ENCODE peak calls at places on chromosome 20, in eight cellular contexts. N is lower lobe of right lung, M is B cell, W is cardiac fibroblast, I is HepG2, P is transverse colon, T is IMR-90, H is upper lobe of right lung. L is an unnamed sample.
A peak's percentile ranks its signal among the peaks of the same experiment; 100 is the strongest.

GRCh38 chr20:33653218-33653899 is 8.8 kb upstream of the C20orf144 start:
- DNase-seq in P (peak; percentile 64), T (peak; percentile 66), W (peak; percentile 75), M (peak; percentile 62), N (no peak), H (peak; percentile 67), I (peak; percentile 75), L (peak; percentile 84)

GRCh38 chr20:63884506-63885263 is 10.2 kb upstream of the DNAJC5 start:
- DNase-seq in N (no peak), I (no peak), H (no peak), T (no peak), W (no peak), P (no peak), M (no peak), L (no peak)

GRCh38 chr20:25308671-25309394 is 60.9 kb downstream of the PYGB start:
- DNase-seq in I (peak; percentile 28), W (peak; percentile 85), N (peak; percentile 49), H (peak; percentile 61), P (no peak), M (no peak), T (peak; percentile 82), L (no peak)

GRCh38 chr20:44068780-44069191 is 118.2 kb downstream of the JPH2 start:
- DNase-seq in M (no peak), N (no peak), P (no peak), W (no peak), H (peak; percentile 65), I (no peak), T (no peak), L (no peak)

GRCh38 chr20:49901588-49901987 is 13.7 kb downstream of the SPATA2 start:
- DNase-seq in M (no peak), W (no peak), I (no peak), N (no peak), P (peak; percentile 7), T (no peak), H (no peak), L (no peak)

GRCh38 chr20:44648579-44648978 is 2.9 kb downstream of the ADA start:
- DNase-seq in N (no peak), H (no peak), M (no peak), I (peak; percentile 35), T (no peak), W (no peak), P (no peak), L (no peak)

GRCh38 chr20:46111028-46111835 is 6.9 kb upstream of the CD40 start:
- DNase-seq in N (peak; percentile 59), T (no peak), W (no peak), P (peak; percentile 36), I (no peak), M (peak; percentile 72), H (no peak), L (no peak)

GRCh38 chr20:50645253-50646068 is 45.9 kb downstream of the RIPOR3 start:
- DNase-seq in N (peak; percentile 59), I (peak; percentile 100), P (peak; percentile 71), W (peak; percentile 99), T (peak; percentile 100), H (peak; percentile 76), M (no peak), L (peak; percentile 98)

GRCh38 chr20:46049815-46050214 is 20.8 kb downstream of the SLC12A5 start:
- DNase-seq in M (no peak), W (no peak), H (no peak), P (no peak), I (no peak), N (no peak), T (no peak), L (no peak)

DNA sequence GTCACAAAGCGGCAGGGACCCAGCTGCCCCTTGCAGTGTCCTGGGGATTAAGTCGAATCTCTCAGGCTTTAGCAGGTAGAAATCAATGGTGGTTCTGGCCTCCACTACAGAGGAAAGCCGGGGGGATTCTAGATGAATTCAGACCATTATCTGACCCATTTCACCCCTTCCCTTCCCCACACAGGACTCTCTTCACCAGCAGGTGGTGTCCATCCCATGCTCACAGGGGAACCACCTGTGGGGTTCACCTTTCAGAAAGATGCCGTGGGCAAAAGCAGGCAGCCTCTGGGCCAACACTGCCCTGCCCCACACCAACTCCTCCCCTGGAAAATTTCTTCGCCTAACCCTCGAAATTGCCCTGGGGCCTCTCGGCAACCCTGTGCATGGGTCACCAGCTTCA is 123.8 kb upstream of the GGTLC1 start:
- DNase-seq in W (no peak), M (no peak), H (no peak), P (no peak), T (no peak), I (no peak), N (no peak), L (no peak)
- TF ChIP-seq CTCF in W (no peak), M (no peak), H (no peak), P (no peak), T (no peak), I (no peak), N (no peak), L (no peak)

GRCh38 chr20:36712775-36713174 is 33.1 kb downstream of the NDRG3 start:
- DNase-seq in N (no peak), M (no peak), P (no peak), T (no peak), H (no peak), W (no peak), I (no peak), L (no peak)
- TF ChIP-seq CTCF in N (no peak), M (no peak), P (no peak), T (no peak), H (no peak), W (no peak), I (no peak), L (no peak)

GRCh38 chr20:62353289-62354030 is 13.7 kb downstream of the LAMA5 start:
- DNase-seq in N (no peak), P (no peak), W (no peak), H (no peak), M (no peak), T (no peak), I (peak; percentile 56), L (no peak)

GRCh38 chr20:62350629-62351422 is 16.3 kb downstream of the LAMA5 start:
- DNase-seq in N (no peak), T (no peak), H (no peak), W (no peak), I (no peak), M (no peak), P (no peak), L (peak; percentile 52)

GRCh38 chr20:62351469-62352401 is 15.4 kb downstream of the LAMA5 start:
- DNase-seq in M (no peak), P (no peak), W (no peak), I (no peak), N (no peak), T (no peak), H (no peak), L (no peak)

GRCh38 chr20:62354031-62354808 is 12.9 kb downstream of the LAMA5 start:
- DNase-seq in P (no peak), M (no peak), I (no peak), N (no peak), T (no peak), W (no peak), H (no peak), L (no peak)

DNA sequence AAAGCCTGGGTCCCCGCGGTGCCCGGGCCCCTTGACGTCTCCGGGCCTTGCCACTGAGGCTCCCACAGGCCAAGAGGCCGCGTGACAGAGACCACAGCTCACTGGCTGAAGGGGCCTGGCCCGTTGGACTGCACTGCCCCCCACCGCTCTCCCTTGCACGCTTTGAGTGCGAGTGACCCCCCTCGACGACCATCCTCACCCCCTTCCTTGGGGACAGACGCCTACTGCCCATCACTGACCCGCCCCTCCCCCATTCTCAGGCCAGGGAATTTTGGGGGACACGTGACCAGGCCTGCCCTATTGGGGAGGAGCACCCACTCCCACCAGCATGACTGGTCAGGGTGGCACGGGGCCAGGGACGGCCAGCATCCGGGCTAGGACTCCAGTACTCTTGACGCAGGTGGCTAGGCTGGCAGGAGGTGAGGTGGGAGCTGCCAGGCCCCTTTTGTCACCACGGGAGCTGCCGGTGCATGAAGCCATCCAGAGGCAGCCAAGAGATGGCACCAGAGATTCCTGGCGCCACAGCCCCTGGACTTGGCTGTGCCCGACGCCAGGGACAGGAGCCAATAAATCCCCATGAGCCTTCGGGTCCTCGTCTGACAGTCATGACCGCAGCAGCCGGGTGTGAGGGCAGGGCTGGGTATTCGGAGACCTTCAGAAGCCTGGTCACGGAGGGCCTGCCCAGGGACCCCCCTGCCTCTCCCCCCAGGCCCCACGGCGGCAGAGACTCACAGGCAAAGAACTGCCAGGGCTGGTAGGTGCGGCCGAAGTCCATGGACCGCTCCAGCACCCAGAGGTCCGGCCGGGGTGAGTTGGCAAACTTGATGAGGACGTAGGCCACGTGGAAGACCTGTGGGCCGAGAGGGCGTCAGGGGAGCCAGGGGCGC is 14.5 kb downstream of the LAMA5 start:
- DNase-seq in W (peak; percentile 20), T (no peak), N (no peak), I (no peak), H (no peak), P (no peak), M (no peak), L (no peak)
- TF ChIP-seq CTCF in W (no peak), T (no peak), N (no peak), I (no peak), H (peak; percentile 13), P (peak; percentile 11), M (no peak), L (no peak)

GRCh38 chr20:57392130-57392445 is 892 bp downstream of the RBM38 start:
- DNase-seq in M (no peak), W (no peak), T (no peak), P (no peak), N (peak; percentile 45), I (no peak), H (no peak), L (no peak)

GRCh38 chr20:57389695-57390603 is 1.2 kb upstream of the RBM38 start:
- DNase-seq in I (no peak), P (peak; percentile 48), W (no peak), M (peak; percentile 67), N (peak; percentile 57), T (no peak), H (peak; percentile 68), L (no peak)

GRCh38 chr20:57388953-57389694 is 2.1 kb upstream of the RBM38 start:
- DNase-seq in M (peak; percentile 74), W (peak; percentile 56), T (peak; percentile 15), I (peak; percentile 56), N (peak; percentile 90), P (peak; percentile 90), H (peak; percentile 93), L (peak; percentile 92)

GRCh38 chr20:57391439-57392129 is 388 bp downstream of the RBM38 start:
- DNase-seq in H (peak; percentile 71), I (no peak), M (no peak), N (peak; percentile 66), W (no peak), T (no peak), P (peak; percentile 28), L (peak; percentile 19)

DNA sequence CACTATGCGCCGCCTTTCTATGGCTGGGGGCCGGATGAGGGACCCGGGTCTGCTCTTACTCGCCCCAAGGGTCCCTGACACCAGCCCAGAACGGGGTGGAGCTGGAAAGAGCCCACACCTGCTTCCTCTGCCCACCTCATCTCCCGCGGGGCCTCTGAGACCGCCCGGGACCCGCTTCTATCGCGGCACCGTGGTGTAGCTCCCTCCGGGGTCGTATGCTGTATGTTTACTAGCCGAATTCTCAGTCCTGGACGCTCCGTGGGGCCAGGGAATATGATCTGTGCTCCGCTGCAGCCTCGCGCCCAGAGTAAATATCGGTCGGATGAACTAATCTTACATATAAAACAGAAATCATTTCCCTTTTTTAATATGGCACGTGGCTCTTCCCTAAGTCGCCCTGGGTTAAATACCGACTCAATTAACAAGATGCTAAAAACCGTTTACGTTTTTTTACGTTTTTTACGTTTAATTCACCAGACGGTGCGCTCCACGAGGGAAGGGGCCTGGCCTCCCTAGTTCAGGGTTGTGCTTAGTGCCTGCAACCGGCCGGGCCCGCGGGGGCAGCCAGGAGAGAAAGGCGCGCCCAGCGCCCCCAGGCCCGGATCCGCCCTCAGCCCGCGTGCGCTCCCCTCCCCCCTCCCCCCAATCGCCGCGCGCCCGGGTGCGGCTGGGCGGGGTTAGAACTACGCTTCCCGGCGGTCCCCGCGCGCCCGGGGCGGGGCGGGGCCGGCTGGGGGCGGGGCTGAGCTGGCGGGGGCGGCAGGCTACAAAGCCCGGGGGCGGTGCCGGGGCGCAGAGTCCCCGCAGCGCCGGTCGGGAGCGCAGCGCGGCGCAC is at the start of gene RBM38:
- DNase-seq in I (peak; percentile 56), T (peak; percentile 49), P (peak; percentile 79), W (peak; percentile 58), N (peak; percentile 74), H (peak; percentile 83), M (peak; percentile 80), L (peak; percentile 86)
- TF ChIP-seq CTCF in I (no peak), T (no peak), P (no peak), W (no peak), N (no peak), H (no peak), M (no peak), L (no peak)